ENCODE peak calls at places on chromosome 16, in four cellular contexts. G, H, C and P are unnamed samples.
A peak's percentile ranks its signal among the peaks of the same experiment; 100 is the strongest.

GRCh38 chr16:74449470-74449869 is 28.2 kb upstream of the CLEC18B start:
- DNase-seq in C (no peak), G (peak; percentile 48), H (no peak), P (no peak)

GRCh38 chr16:64910351-64910750 is 211.5 kb downstream of the CDH11 start:
- DNase-seq in C (peak; percentile 61), G (peak; percentile 49), H (peak; percentile 11), P (no peak)

GRCh38 chr16:48194828-48195566 is 39.2 kb upstream of the ABCC12 start:
- DNase-seq in H (peak; percentile 47), C (no peak), G (no peak), P (peak; percentile 96)

GRCh38 chr16:85246473-85246872 is 134.2 kb upstream of the CIBAR2 start:
- DNase-seq in H (no peak), C (no peak), G (no peak), P (no peak)

GRCh38 chr16:81327483-81328196 is 12.9 kb downstream of the GAN start:
- DNase-seq in C (no peak), H (no peak), G (no peak), P (peak; percentile 26)

GRCh38 chr16:19746561-19746960 is 28.5 kb downstream of the IQCK start:
- DNase-seq in H (no peak), G (no peak), C (no peak), P (no peak)

GRCh38 chr16:71520550-71520949 is 5.7 kb upstream of the CHST4 start:
- DNase-seq in H (no peak), C (no peak), G (no peak), P (peak; percentile 44)

GRCh38 chr16:3020247-3020603 is at the start of gene TNFRSF12A:
- DNase-seq in G (peak; percentile 85), H (peak; percentile 90), C (no peak), P (no peak)

GRCh38 chr16:74226361-74226979 is 70.1 kb upstream of the PSMD7 start:
- DNase-seq in C (peak; percentile 10), G (no peak), H (no peak), P (no peak)

GRCh38 chr16:77570574-77570973 is 135.7 kb upstream of the ADAMTS18 start:
- DNase-seq in G (no peak), C (no peak), H (no peak), P (no peak)
- H3K27ac ChIP-seq in G (no peak overlapping the region), C (no peak overlapping the region), H (no peak overlapping the region), P (no peak overlapping the region)

DNA sequence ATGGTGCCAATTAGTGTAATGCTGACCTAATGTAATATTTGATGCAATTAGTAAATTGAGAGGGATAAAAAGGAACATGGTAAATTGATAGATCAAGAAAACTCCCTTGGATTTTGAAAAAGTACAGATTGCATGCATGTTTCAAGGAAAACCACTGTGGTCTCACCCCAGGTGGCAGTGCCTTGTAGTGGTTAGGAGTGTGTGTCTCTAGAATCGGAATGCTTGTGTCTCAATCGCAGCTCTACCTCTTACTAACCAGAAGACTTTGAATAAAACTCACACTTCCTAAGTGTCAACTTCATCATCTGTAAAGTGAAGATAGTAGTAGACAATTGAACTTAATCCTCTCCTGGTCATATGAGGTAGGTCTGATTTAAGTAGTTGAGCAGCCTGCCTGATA is 128.9 kb upstream of the GOT2 start:
- DNase-seq in C (no peak), G (no peak), H (no peak), P (no peak)
- H3K27ac ChIP-seq in C (no peak overlapping the region), G (no peak overlapping the region), H (no peak overlapping the region), P (no peak overlapping the region)

DNA sequence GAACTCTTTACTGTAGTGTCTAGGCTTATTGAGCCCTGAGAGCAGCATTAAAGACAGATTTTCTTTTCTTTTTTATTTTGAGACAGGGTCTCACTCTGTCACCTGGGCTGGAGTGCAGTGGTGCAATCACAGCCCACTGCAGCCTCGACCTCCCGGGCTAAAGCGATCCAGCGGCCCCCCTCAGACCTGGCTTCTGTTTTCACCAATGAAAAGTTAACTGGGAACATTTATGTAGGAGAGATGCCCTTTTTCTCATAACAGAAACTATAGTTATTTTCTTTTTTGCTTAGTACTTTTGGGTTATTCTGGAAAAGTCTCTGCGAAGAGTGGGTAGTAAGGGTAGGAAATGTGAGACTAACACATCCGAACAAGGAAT is 1.5 kb downstream of the MAP1LC3B start:
- DNase-seq in G (no peak), H (no peak), C (no peak), P (no peak)
- H3K27ac ChIP-seq in G (peak overlapping the region; percentile 99), H (no peak overlapping the region), C (no peak overlapping the region), P (peak overlapping the region; percentile 96)

GRCh38 chr16:10087151-10087550 is 95.1 kb downstream of the GRIN2A start:
- DNase-seq in C (no peak), H (no peak), G (no peak), P (no peak)

GRCh38 chr16:10088380-10088793 is 93.8 kb downstream of the GRIN2A start:
- DNase-seq in G (no peak), C (no peak), H (peak; percentile 17), P (no peak)

GRCh38 chr16:10083301-10083700 is 98.9 kb downstream of the GRIN2A start:
- DNase-seq in G (no peak), C (no peak), H (no peak), P (no peak)

GRCh38 chr16:10086620-10087019 is 95.6 kb downstream of the GRIN2A start:
- DNase-seq in G (no peak), C (no peak), H (no peak), P (no peak)

GRCh38 chr16:10085078-10085798 is 97.0 kb downstream of the GRIN2A start:
- DNase-seq in G (no peak), C (no peak), H (no peak), P (no peak)
- H3K27ac ChIP-seq in G (no peak overlapping the region), C (no peak overlapping the region), H (no peak overlapping the region), P (no peak overlapping the region)

GRCh38 chr16:68289202-68289601 is 21.5 kb downstream of the SLC7A6OS start:
- DNase-seq in C (no peak), G (no peak), H (no peak), P (no peak)

GRCh38 chr16:68291227-68291626 is 19.5 kb downstream of the SLC7A6OS start:
- DNase-seq in C (no peak), G (no peak), H (no peak), P (no peak)

GRCh38 chr16:68288252-68288650 is 22.5 kb downstream of the SLC7A6OS start:
- DNase-seq in C (no peak), G (no peak), H (no peak), P (no peak)

GRCh38 chr16:68290455-68290854 is 20.3 kb downstream of the SLC7A6OS start:
- DNase-seq in C (no peak), H (no peak), G (no peak), P (no peak)

DNA sequence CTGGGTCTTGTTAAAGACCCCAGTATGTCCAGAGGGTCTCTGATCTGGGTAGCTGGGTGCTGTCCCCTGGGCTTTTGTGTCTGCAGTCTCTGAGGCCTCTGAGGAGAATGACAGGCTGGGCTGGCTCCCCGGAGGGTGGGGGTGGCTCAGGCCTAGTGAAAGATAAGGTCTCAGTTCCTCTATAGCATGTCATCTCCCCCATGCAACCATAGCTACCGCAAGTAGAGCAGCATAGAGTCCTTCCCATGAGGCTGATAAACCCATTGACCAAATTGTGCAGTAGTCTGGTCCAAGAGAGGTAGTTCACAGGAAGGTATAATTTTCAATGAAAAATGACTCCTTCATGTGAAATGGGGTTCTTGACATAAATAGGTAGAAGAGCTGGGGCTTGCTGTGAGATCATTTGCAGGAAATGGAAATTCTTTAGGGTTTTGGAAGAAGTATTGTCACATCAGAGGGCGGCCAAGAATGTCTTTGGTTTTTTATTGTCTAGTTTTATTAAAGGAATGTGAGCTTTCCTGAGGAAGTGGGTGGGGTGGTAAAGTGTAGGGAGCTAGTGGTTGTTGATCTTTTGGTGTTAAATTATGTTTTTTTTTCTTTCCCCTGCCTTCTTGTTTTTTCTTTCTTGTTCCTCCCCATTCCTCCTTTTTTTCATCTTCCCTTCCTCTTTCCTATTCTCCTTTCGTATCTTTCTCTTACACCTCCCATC is 21.0 kb downstream of the SLC7A6OS start:
- DNase-seq in C (no peak), H (no peak), G (no peak), P (no peak)
- H3K27ac ChIP-seq in C (no peak overlapping the region), H (no peak overlapping the region), G (peak overlapping the region; percentile 91), P (no peak overlapping the region)

GRCh38 chr16:716250-716607 is 1.3 kb downstream of the METRN start:
- DNase-seq in C (no peak), H (peak; percentile 79), G (no peak), P (no peak)
- H3K27ac ChIP-seq in C (no peak overlapping the region), H (peak overlapping the region; percentile 16), G (no peak overlapping the region), P (no peak overlapping the region)

GRCh38 chr16:53769787-53770186 is 65.8 kb downstream of the FTO start:
- DNase-seq in H (no peak), G (no peak), C (no peak), P (no peak)

GRCh38 chr16:53768593-53768992 is 64.6 kb downstream of the FTO start:
- DNase-seq in C (no peak), H (no peak), G (no peak), P (peak; percentile 88)

GRCh38 chr16:53766304-53767016 is 62.5 kb downstream of the FTO start:
- DNase-seq in C (no peak), H (no peak), G (no peak), P (no peak)

GRCh38 chr16:53769185-53769584 is 65.2 kb downstream of the FTO start:
- DNase-seq in G (no peak), C (no peak), H (no peak), P (no peak)

DNA sequence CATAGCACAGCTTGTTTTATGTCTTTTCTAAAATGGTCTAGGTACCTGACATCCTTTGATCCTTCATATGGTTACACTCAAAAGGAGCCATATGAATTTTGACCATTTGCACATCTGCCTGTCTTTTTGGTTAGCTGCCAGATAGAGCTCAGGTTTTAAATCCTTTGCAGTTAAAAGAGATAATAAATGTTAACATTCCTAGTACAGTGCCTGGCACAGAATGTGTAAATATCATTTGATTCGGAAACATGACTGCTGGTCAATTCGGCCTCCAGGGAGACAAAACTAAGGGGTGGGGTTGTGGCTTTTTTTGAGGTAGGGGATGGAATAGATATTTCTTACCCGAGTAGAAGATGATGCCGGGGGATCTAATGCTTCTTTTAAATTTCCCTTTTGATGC is 64.2 kb downstream of the FTO start:
- DNase-seq in C (no peak), H (no peak), G (no peak), P (no peak)
- H3K27ac ChIP-seq in C (no peak overlapping the region), H (no peak overlapping the region), G (no peak overlapping the region), P (peak overlapping the region; percentile 59)

DNA sequence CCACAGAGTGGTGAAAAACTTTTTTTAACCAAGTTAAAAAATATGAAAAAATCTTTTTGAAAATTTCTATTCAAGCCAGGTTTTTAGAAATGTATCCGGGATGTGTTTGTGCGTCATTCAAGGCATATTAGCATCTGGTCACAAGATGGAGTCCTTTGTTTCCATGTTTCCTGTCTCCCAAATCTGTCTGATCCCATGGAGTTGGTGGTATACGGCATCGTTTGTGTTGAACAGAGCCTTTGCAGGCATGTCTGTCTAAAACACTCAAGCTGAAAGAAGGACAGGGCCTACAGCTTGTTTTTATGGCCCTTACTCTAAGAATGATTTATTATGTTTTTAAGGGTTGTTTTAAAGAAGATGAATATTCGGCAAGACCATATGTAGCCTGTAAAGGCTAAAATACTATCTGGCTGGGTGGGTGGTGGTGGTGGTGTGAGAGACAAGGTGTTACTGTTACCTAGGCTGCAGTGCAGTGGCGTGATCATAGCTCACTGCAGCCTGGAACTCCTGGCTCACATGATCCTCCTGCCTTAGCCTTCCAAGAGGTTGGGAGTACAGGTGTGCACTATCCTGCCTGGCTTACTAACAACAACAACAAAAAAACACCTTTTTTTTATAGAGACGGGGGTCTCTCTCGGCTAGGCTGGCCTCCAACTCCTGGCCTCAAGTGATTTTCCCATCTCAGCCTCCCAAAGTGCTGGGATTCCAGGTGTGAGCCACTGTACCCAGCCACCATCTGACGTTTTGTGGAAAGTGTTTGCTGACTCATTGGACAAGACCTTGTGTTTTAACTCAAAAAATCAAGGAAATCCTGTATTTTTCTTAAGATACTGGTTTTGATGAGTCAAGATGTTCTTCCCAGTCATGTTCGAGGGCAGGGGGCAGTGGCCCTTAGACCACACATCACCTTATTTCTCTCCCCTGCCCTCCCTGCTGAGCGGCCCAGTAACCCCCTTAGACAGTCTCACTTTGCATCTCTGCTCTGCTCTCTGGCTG is 52.2 kb downstream of the NDE1 start:
- DNase-seq in H (no peak), G (no peak), C (no peak), P (no peak)
- H3K27ac ChIP-seq in H (no peak overlapping the region), G (no peak overlapping the region), C (no peak overlapping the region), P (no peak overlapping the region)